ENCODE peak calls at places on chromosomes 3 and 15, in six cellular contexts. D, T, E, F, I and Z are unnamed samples.

GRCh38 chr15:96341465-96342142 is 11.1 kb downstream of the NR2F2 start:
- DNase-seq in D (no peak), I (peak; percentile 59), E (peak; percentile 54), T (no peak), F (no peak), Z (no peak)

GRCh38 chr15:35173444-35174118 is 88.5 kb upstream of the NANOGP8 start:
- DNase-seq in F (no peak), T (no peak), E (no peak), I (no peak), D (no peak), Z (no peak)

GRCh38 chr3:82629937-82630336 is 868.5 kb upstream of the GBE1 start:
- DNase-seq in F (no peak), I (no peak), T (no peak), D (no peak), E (no peak), Z (no peak)

GRCh38 chr3:161263057-161263456 is 41.9 kb downstream of the NMD3 start:
- DNase-seq in F (no peak), T (no peak), I (no peak), D (no peak), E (no peak), Z (no peak)

GRCh38 chr15:28896944-28897343 is 11.2 kb downstream of the APBA2 start:
- DNase-seq in F (peak; percentile 67), E (no peak), I (no peak), D (peak; percentile 59), T (no peak), Z (peak; percentile 80)

GRCh38 chr3:47984089-47984759 is 32.0 kb downstream of the MAP4 start:
- DNase-seq in T (no peak), I (no peak), F (peak; percentile 42), D (peak; percentile 41), E (no peak), Z (peak; percentile 74)

GRCh38 chr3:182632077-182632393 is 161.3 kb upstream of the ATP11B start:
- DNase-seq in D (no peak), E (no peak), F (no peak), T (no peak), I (no peak), Z (no peak)

GRCh38 chr3:147616998-147617619 is 207.9 kb downstream of the ZIC1 start:
- DNase-seq in T (no peak), F (no peak), E (no peak), D (peak; percentile 26), I (no peak), Z (peak; percentile 70)

GRCh38 chr3:160169139-160169830 is 55.9 kb upstream of the C3orf80 start:
- DNase-seq in D (peak; percentile 28), E (no peak), T (no peak), F (peak; percentile 67), I (no peak), Z (no peak)

GRCh38 chr15:72406936-72407335 is 8.8 kb downstream of the TMEM202 start:
- DNase-seq in T (no peak), F (no peak), D (no peak), I (no peak), E (no peak), Z (no peak)

GRCh38 chr3:73475175-73475574 is 149.6 kb downstream of the PDZRN3 start:
- DNase-seq in F (no peak), E (no peak), I (no peak), D (no peak), T (no peak), Z (no peak)

GRCh38 chr3:71016141-71016845 is 567.2 kb downstream of the FOXP1 start:
- DNase-seq in E (no peak), F (no peak), I (no peak), D (no peak), T (no peak), Z (no peak)

GRCh38 chr3:28042707-28043106 is 198.7 kb upstream of the CMC1 start:
- DNase-seq in T (no peak), F (no peak), E (no peak), I (no peak), D (no peak), Z (no peak)

GRCh38 chr3:131960324-131960723 is 74.5 kb downstream of the CPNE4 start:
- DNase-seq in E (no peak), T (no peak), F (peak; percentile 6), D (no peak), I (no peak), Z (peak; percentile 72)

GRCh38 chr3:15284121-15284889 is 48.1 kb downstream of the SH3BP5 start:
- DNase-seq in T (no peak), E (no peak), F (no peak), I (no peak), D (no peak), Z (no peak)

GRCh38 chr3:103706671-103707070 is 1271.9 kb downstream of the ZPLD1 start:
- DNase-seq in F (no peak), E (no peak), T (no peak), I (no peak), D (no peak), Z (no peak)

GRCh38 chr3:189455796-189456195 is 175.4 kb upstream of the TP63 start:
- DNase-seq in T (no peak), D (no peak), F (no peak), I (no peak), E (no peak), Z (no peak)

GRCh38 chr15:25894371-25894902 is 31.3 kb upstream of the ATP10A start:
- DNase-seq in D (no peak), T (no peak), F (no peak), I (no peak), E (no peak), Z (no peak)

GRCh38 chr3:127702151-127702578 is 29.4 kb downstream of the ABTB1 start:
- DNase-seq in I (no peak), E (peak; percentile 80), F (no peak), D (no peak), T (no peak), Z (peak; percentile 60)

GRCh38 chr3:126858401-126858800 is 124.5 kb upstream of the PLXNA1 start:
- DNase-seq in T (no peak), F (no peak), E (no peak), D (no peak), I (no peak), Z (no peak)

GRCh38 chr3:151925876-151926275 is 52.4 kb downstream of the SUCNR1 start:
- DNase-seq in E (no peak), D (peak; percentile 32), T (no peak), F (peak; percentile 45), I (no peak), Z (no peak)

GRCh38 chr3:124032881-124033359 is 41.0 kb upstream of the ROPN1 start:
- DNase-seq in D (peak; percentile 78), E (peak; percentile 92), I (peak; percentile 92), T (peak; percentile 52), F (peak; percentile 26), Z (peak; percentile 90)

DNA sequence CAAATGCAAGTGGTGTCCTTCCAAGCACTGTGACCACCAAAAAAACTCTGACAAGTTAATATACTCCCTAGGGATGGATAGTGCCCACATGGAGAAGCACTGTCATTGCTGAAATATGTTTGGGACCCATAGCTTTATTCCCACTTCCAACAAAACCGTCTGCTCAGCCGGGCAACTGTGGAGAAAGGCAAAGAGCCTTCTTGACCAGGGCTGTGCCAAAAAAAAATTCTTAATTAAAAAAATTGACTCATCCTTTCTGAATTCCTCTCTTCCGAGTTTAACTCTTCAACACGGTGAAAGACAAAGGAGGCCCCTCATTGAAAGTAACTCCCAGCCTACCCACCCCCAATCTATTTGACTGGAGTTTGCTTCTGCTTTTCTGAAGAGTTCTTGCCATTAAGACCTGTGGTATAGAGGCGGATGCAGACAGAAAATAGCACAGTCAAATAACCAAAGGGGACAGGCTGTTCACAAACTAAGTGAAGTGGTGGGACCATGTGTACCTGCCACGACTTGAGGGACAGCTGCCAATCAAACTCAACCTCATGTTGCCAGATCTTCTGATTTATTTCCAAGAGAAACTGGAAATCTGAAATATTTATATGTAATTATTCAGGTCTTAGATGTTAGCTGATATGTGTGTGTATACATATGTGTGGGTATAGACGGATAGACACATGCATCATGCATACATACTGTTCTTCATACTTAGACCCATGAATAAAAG is 135.4 kb upstream of the PFN2 start:
- DNase-seq in I (no peak), T (no peak), D (no peak), F (no peak), E (no peak), Z (no peak)
- H3K4me3 ChIP-seq in I (no peak overlapping the region), T (no peak overlapping the region), D (no peak overlapping the region), F (no peak overlapping the region), E (no peak overlapping the region), Z (no peak overlapping the region)

GRCh38 chr3:12955651-12956315 is 114.4 kb upstream of the RPL32 start:
- DNase-seq in F (no peak), I (no peak), E (peak; percentile 32), D (no peak), T (no peak), Z (no peak)
- H3K27ac ChIP-seq in F (no peak overlapping the region), I (no peak overlapping the region), E (peak overlapping the region; percentile 78), D (no peak overlapping the region), T (no peak overlapping the region), Z (no peak overlapping the region)

DNA sequence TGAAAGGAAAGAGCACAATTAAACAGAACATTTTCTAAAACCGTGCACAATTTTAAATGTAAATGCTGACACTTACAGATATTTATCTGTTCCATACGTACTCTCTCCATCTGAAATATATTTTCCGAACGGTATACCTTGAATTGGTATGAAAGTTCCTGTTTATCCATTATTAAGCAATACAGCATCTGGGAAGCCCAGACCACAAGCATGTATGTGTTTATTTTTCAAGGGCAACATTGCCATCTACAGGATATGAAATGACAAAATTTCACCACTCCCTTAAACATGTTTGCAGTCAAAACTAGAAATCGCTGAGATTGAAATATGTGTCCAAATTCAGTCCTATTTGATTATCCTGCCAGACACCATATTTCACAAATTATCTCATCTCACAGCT is 533.5 kb downstream of the TBL1XR1 start:
- DNase-seq in T (no peak), D (peak; percentile 42), F (peak; percentile 15), I (no peak), E (no peak), Z (peak; percentile 44)
- H3K4me3 ChIP-seq in T (no peak overlapping the region), D (no peak overlapping the region), F (no peak overlapping the region), I (no peak overlapping the region), E (no peak overlapping the region), Z (no peak overlapping the region)

DNA sequence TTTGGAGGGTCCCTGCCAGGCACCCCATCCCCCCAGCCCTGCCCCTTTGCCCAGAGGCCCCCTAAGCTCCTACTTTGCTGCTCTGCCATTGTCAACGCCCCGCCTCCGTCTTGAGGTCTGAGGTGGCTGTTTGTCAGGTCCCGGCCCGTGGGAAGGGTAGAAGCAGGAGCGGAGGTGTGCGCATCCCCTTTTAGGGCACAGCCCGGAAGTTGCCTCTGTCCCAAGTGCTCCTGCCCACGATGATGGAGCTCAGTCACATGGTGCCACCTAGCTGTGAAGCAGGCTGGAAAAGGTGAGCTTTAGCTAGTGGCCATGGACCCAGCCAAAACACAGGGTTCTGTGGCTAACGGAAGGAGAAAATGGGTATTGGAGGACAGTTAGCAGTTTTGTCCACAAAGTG is 28.5 kb upstream of the LCTL start:
- DNase-seq in F (no peak), E (no peak), T (no peak), D (no peak), I (no peak), Z (no peak)
- H3K27ac ChIP-seq in F (no peak overlapping the region), E (no peak overlapping the region), T (no peak overlapping the region), D (no peak overlapping the region), I (no peak overlapping the region), Z (no peak overlapping the region)

GRCh38 chr15:44215594-44215993 is 20.5 kb upstream of the FRMD5 start:
- DNase-seq in D (peak; percentile 49), T (no peak), E (no peak), I (no peak), F (peak; percentile 45), Z (no peak)
- H3K4me3 ChIP-seq in D (no peak overlapping the region), T (no peak overlapping the region), E (no peak overlapping the region), I (no peak overlapping the region), F (no peak overlapping the region), Z (no peak overlapping the region)

GRCh38 chr15:67509918-67510317 is 11.0 kb upstream of the C15orf61 start:
- DNase-seq in E (no peak), F (no peak), T (no peak), D (no peak), I (no peak), Z (no peak)
- H3K27ac ChIP-seq in E (no peak overlapping the region), F (no peak overlapping the region), T (no peak overlapping the region), D (no peak overlapping the region), I (no peak overlapping the region), Z (no peak overlapping the region)